ENCODE peak calls at places on chromosomes 6 and 20, in four cellular contexts. G, Q, S and N are unnamed samples.

GRCh38 chr6:11613858-11614257 is 76.3 kb downstream of the TMEM170B start:
- DNase-seq in Q (no peak), G (peak), S (no peak), N (no peak)

GRCh38 chr6:42742116-42742894 is 3.6 kb downstream of the TBCC start:
- DNase-seq in Q (no peak), G (peak), S (no peak), N (no peak)

GRCh38 chr6:90131614-90132423 is 164.8 kb downstream of the BACH2 start:
- DNase-seq in Q (peak), S (no peak), G (no peak), N (no peak)

GRCh38 chr20:2330090-2330695 is 34.4 kb downstream of the TGM3 start:
- DNase-seq in S (no peak), G (no peak), Q (no peak), N (no peak)

GRCh38 chr6:166620478-166621113 is 6.5 kb downstream of the RPS6KA2 start:
- DNase-seq in G (no peak), Q (no peak), S (no peak), N (no peak)

GRCh38 chr6:79574636-79575035 is 37.4 kb upstream of the LCA5 start:
- DNase-seq in S (no peak), Q (no peak), G (peak), N (no peak)

GRCh38 chr6:144330588-144330987 is 45.5 kb downstream of the UTRN start:
- DNase-seq in S (peak), Q (no peak), G (peak), N (no peak)

GRCh38 chr20:53013183-53013582 is 41.0 kb downstream of the TSHZ2 start:
- DNase-seq in G (no peak), S (no peak), Q (no peak), N (no peak)

GRCh38 chr6:31086788-31087440 is 25.5 kb downstream of the C6orf15 start:
- DNase-seq in Q (no peak), S (no peak), G (peak), N (no peak)

GRCh38 chr20:5400164-5400762 is 83.5 kb upstream of the PROKR2 start:
- DNase-seq in G (peak), Q (no peak), S (peak), N (no peak)

GRCh38 chr6:99618649-99619408 is 12.2 kb downstream of the PRDM13 start:
- DNase-seq in S (no peak), Q (no peak), G (no peak), N (no peak)

GRCh38 chr6:165883851-165884640 is 221.0 kb upstream of the PDE10A start:
- DNase-seq in G (peak), S (no peak), Q (no peak), N (no peak)

GRCh38 chr6:149224399-149224798 is 93.1 kb upstream of the TAB2 start:
- DNase-seq in G (no peak), Q (no peak), S (no peak), N (no peak)

GRCh38 chr6:34275128-34275804 is 26.5 kb upstream of the SMIM29 start:
- DNase-seq in G (no peak), Q (no peak), S (no peak), N (no peak)

GRCh38 chr6:2858678-2859324 is 17.1 kb upstream of the SERPINB1 start:
- DNase-seq in S (no peak), G (no peak), Q (no peak), N (no peak)

GRCh38 chr20:63595416-63596127 is 21.5 kb upstream of the HELZ2 start:
- DNase-seq in S (no peak), Q (no peak), G (no peak), N (no peak)

GRCh38 chr6:33837971-33838665 is 34.3 kb upstream of the MLN start:
- DNase-seq in Q (no peak), S (no peak), G (no peak), N (no peak)

GRCh38 chr20:6664574-6664973 is 102.9 kb upstream of the BMP2 start:
- DNase-seq in S (no peak), G (no peak), Q (no peak), N (no peak)

GRCh38 chr6:75302280-75302679 is 17.7 kb upstream of the TMEM30A start:
- DNase-seq in G (no peak), Q (no peak), S (no peak), N (no peak)

DNA sequence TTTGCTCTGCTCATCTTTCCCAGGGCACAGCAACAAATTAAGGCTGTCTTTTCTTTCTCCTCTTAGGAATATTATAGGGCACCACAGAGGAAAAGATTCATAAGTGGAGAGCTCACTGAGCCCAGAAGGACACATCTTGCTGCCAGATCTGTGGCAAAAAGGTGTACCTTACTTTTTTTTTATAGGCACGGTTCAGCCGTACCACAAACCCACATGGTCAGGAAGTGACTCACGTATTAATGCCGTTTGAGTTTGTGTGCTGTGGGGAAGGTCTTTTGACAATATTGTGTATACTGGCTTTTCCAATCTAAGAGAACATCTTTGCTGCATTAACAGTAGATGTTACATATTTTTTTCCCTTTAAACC is 28.4 kb downstream of the PAQR8 start:
- DNase-seq in Q (no peak), S (no peak), G (peak), N (no peak)
- H3K27ac ChIP-seq in Q (peak), S (no peak), G (peak), N (no peak)

GRCh38 chr6:1554241-1554880 is 55.4 kb upstream of the FOXC1 start:
- DNase-seq in G (no peak), Q (no peak), S (no peak), N (no peak)
- H3K27ac ChIP-seq in G (no peak), Q (peak), S (no peak), N (peak)

GRCh38 chr6:89066929-89067646 is 13.5 kb upstream of the PNRC1 start:
- DNase-seq in S (no peak), G (no peak), Q (no peak), N (no peak)
- H3K27ac ChIP-seq in S (no peak), G (no peak), Q (no peak), N (no peak)

DNA sequence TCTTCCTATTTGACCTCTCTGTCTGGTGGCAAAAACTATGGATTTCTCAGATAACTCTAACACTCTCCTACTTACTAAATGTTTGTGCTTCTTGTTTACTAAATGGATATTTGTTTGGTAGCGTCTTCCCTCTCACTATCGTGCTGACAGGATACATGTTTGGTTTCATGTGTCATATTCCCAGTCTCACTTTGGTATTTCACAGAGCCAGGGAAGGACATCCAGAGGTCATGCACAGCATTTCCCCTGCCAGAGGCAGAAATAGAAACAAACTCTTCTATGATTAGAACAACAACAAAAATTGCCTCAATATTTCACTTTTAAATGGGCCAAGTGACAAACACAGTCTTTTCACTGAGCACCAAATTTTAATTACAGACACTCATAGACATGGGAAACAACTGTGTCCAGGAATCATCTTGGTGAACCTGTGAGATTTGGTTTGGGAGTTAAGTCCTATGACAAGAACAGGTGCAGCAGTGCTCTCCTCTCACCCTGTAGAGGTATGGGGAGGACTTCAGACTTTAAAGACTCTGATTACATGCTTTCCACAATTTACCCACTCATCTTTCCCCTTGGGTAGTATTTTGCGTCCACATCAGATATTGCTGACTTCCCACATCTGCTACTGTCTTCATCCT is 40.3 kb downstream of the TXLNB start:
- DNase-seq in G (no peak), S (no peak), Q (no peak), N (no peak)
- H3K27ac ChIP-seq in G (no peak), S (no peak), Q (peak), N (no peak)

GRCh38 chr20:45817652-45818194 is 5.3 kb downstream of the UBE2C start:
- DNase-seq in S (no peak), G (peak), Q (no peak), N (no peak)
- H3K27ac ChIP-seq in S (no peak), G (peak), Q (peak), N (no peak)